ENCODE peak calls at places on chromosome 14, in four cellular contexts. One of them, this sample, is unnamed.

GRCh38 chr14:22994762-22995275 is 12.5 kb upstream of the AJUBA start:
- DNase-seq in fibroblast of lung: peak
- DNase-seq in bronchial epithelial cell: peak
- DNase-seq in HFF-Myc: peak
- DNase-seq in this sample: peak

GRCh38 chr14:58899317-58899713 is 261.6 kb downstream of the DACT1 start:
- DNase-seq in fibroblast of lung: peak
- DNase-seq in bronchial epithelial cell: peak
- DNase-seq in HFF-Myc: no peak
- DNase-seq in this sample: peak

GRCh38 chr14:22561366-22561660 is 27.7 kb downstream of the DAD1 start:
- DNase-seq in fibroblast of lung: no peak
- DNase-seq in bronchial epithelial cell: no peak
- DNase-seq in HFF-Myc: no peak
- DNase-seq in this sample: no peak

GRCh38 chr14:91090733-91091132 is 23.1 kb upstream of the DGLUCY start:
- DNase-seq in fibroblast of lung: no peak
- DNase-seq in bronchial epithelial cell: no peak
- DNase-seq in HFF-Myc: no peak
- DNase-seq in this sample: no peak

GRCh38 chr14:102500190-102500661 is 9.3 kb downstream of the ANKRD9 start:
- DNase-seq in fibroblast of lung: peak
- DNase-seq in bronchial epithelial cell: peak
- DNase-seq in HFF-Myc: peak
- DNase-seq in this sample: peak

GRCh38 chr14:70995671-70996070 is 88.4 kb downstream of the PCNX1 start:
- DNase-seq in fibroblast of lung: no peak
- DNase-seq in bronchial epithelial cell: no peak
- DNase-seq in HFF-Myc: no peak
- DNase-seq in this sample: no peak

GRCh38 chr14:74654931-74655330 is 42.9 kb upstream of the LTBP2 start:
- DNase-seq in fibroblast of lung: no peak
- DNase-seq in bronchial epithelial cell: no peak
- DNase-seq in HFF-Myc: no peak
- DNase-seq in this sample: no peak

GRCh38 chr14:78129375-78129774 is 40.8 kb upstream of the NRXN3 start:
- DNase-seq in fibroblast of lung: no peak
- DNase-seq in bronchial epithelial cell: no peak
- DNase-seq in HFF-Myc: no peak
- DNase-seq in this sample: no peak

GRCh38 chr14:42378880-42379279 is 772.2 kb downstream of the LRFN5 start:
- DNase-seq in fibroblast of lung: no peak
- DNase-seq in bronchial epithelial cell: no peak
- DNase-seq in HFF-Myc: no peak
- DNase-seq in this sample: no peak

GRCh38 chr14:101198398-101199027 is 295.0 kb upstream of the RTL1 start:
- DNase-seq in fibroblast of lung: no peak
- DNase-seq in bronchial epithelial cell: no peak
- DNase-seq in HFF-Myc: no peak
- DNase-seq in this sample: no peak

GRCh38 chr14:67572608-67573007 is 27.5 kb downstream of the PIGH start:
- DNase-seq in fibroblast of lung: no peak
- DNase-seq in bronchial epithelial cell: no peak
- DNase-seq in HFF-Myc: no peak
- DNase-seq in this sample: no peak

GRCh38 chr14:94713115-94713514 is 56.8 kb downstream of the GSC start:
- DNase-seq in fibroblast of lung: no peak
- DNase-seq in bronchial epithelial cell: no peak
- DNase-seq in HFF-Myc: no peak
- DNase-seq in this sample: no peak

GRCh38 chr14:93114713-93115068 is 1.0 kb downstream of the ITPK1 start:
- DNase-seq in fibroblast of lung: no peak
- DNase-seq in bronchial epithelial cell: no peak
- DNase-seq in HFF-Myc: no peak
- DNase-seq in this sample: no peak

GRCh38 chr14:35526962-35527361 is 7.0 kb upstream of the INSM2 start:
- DNase-seq in fibroblast of lung: no peak
- DNase-seq in bronchial epithelial cell: no peak
- DNase-seq in HFF-Myc: no peak
- DNase-seq in this sample: no peak

GRCh38 chr14:72549848-72550247 is 344.1 kb downstream of the DPF3 start:
- DNase-seq in fibroblast of lung: no peak
- DNase-seq in bronchial epithelial cell: no peak
- DNase-seq in HFF-Myc: no peak
- DNase-seq in this sample: no peak

GRCh38 chr14:53670701-53671100 is 285.9 kb downstream of the BMP4 start:
- DNase-seq in fibroblast of lung: peak
- DNase-seq in bronchial epithelial cell: peak
- DNase-seq in HFF-Myc: no peak
- DNase-seq in this sample: peak

GRCh38 chr14:23601845-23602180 is 23.2 kb upstream of the JPH4 start:
- DNase-seq in fibroblast of lung: no peak
- DNase-seq in bronchial epithelial cell: no peak
- DNase-seq in HFF-Myc: no peak
- DNase-seq in this sample: no peak

GRCh38 chr14:77032854-77033621 is 4.5 kb upstream of the IRF2BPL start:
- DNase-seq in fibroblast of lung: peak
- DNase-seq in bronchial epithelial cell: peak
- DNase-seq in HFF-Myc: peak
- DNase-seq in this sample: peak

GRCh38 chr14:71932229-71932951 is at the start of gene RGS6:
- DNase-seq in fibroblast of lung: no peak
- DNase-seq in bronchial epithelial cell: peak
- DNase-seq in HFF-Myc: no peak
- DNase-seq in this sample: peak

GRCh38 chr14:67514650-67515385 is 18.3 kb upstream of the PLEKHH1 start:
- DNase-seq in fibroblast of lung: peak
- DNase-seq in bronchial epithelial cell: no peak
- DNase-seq in HFF-Myc: no peak
- DNase-seq in this sample: peak

GRCh38 chr14:24197066-24197465 is 1.8 kb upstream of the TM9SF1 start:
- DNase-seq in fibroblast of lung: no peak
- DNase-seq in bronchial epithelial cell: no peak
- DNase-seq in HFF-Myc: no peak
- DNase-seq in this sample: no peak

GRCh38 chr14:97299661-97300060 is 502.5 kb downstream of the VRK1 start:
- DNase-seq in fibroblast of lung: no peak
- DNase-seq in bronchial epithelial cell: no peak
- DNase-seq in HFF-Myc: no peak
- DNase-seq in this sample: no peak

GRCh38 chr14:67396381-67396965 is 15.5 kb downstream of the PLEK2 start:
- DNase-seq in fibroblast of lung: no peak
- DNase-seq in bronchial epithelial cell: no peak
- DNase-seq in HFF-Myc: no peak
- DNase-seq in this sample: no peak

GRCh38 chr14:49959822-49960408 is 67.0 kb downstream of the ARF6 start:
- DNase-seq in fibroblast of lung: no peak
- DNase-seq in bronchial epithelial cell: peak
- DNase-seq in HFF-Myc: no peak
- DNase-seq in this sample: no peak

GRCh38 chr14:84181072-84181471 is 1348.9 kb upstream of the FLRT2 start:
- DNase-seq in fibroblast of lung: no peak
- DNase-seq in bronchial epithelial cell: no peak
- DNase-seq in HFF-Myc: no peak
- DNase-seq in this sample: no peak

GRCh38 chr14:56630707-56631106 is 51.1 kb downstream of the TMEM260 start:
- DNase-seq in fibroblast of lung: peak
- DNase-seq in bronchial epithelial cell: no peak
- DNase-seq in HFF-Myc: peak
- DNase-seq in this sample: peak

GRCh38 chr14:61456720-61457119 is 135.3 kb downstream of the PRKCH start:
- DNase-seq in fibroblast of lung: peak
- DNase-seq in bronchial epithelial cell: peak
- DNase-seq in HFF-Myc: peak
- DNase-seq in this sample: peak

GRCh38 chr14:102785598-102785963 is 8.3 kb downstream of the TRAF3 start:
- DNase-seq in fibroblast of lung: no peak
- DNase-seq in bronchial epithelial cell: no peak
- DNase-seq in HFF-Myc: no peak
- DNase-seq in this sample: no peak

GRCh38 chr14:76309572-76310551 is 66.1 kb upstream of the ESRRB start:
- DNase-seq in fibroblast of lung: no peak
- DNase-seq in bronchial epithelial cell: no peak
- DNase-seq in HFF-Myc: no peak
- DNase-seq in this sample: no peak

GRCh38 chr14:54652188-54652889 is 85.4 kb downstream of the SAMD4A start:
- DNase-seq in fibroblast of lung: peak
- DNase-seq in bronchial epithelial cell: peak
- DNase-seq in HFF-Myc: peak
- DNase-seq in this sample: peak

GRCh38 chr14:72708708-72709475 is 185.0 kb downstream of the DPF3 start:
- DNase-seq in fibroblast of lung: no peak
- DNase-seq in bronchial epithelial cell: peak
- DNase-seq in HFF-Myc: no peak
- DNase-seq in this sample: no peak

GRCh38 chr14:91237219-91237618 is 7.3 kb downstream of the GPR68 start:
- DNase-seq in fibroblast of lung: peak
- DNase-seq in bronchial epithelial cell: peak
- DNase-seq in HFF-Myc: no peak
- DNase-seq in this sample: peak

GRCh38 chr14:67582061-67582460 is 18.0 kb downstream of the PIGH start:
- DNase-seq in fibroblast of lung: no peak
- DNase-seq in bronchial epithelial cell: no peak
- DNase-seq in HFF-Myc: no peak
- DNase-seq in this sample: no peak

GRCh38 chr14:36245223-36245622 is 68.7 kb upstream of the PTCSC3 start:
- DNase-seq in fibroblast of lung: no peak
- DNase-seq in bronchial epithelial cell: no peak
- DNase-seq in HFF-Myc: no peak
- DNase-seq in this sample: no peak

GRCh38 chr14:80055912-80056801 is 155.1 kb downstream of the DIO2 start:
- DNase-seq in fibroblast of lung: peak
- DNase-seq in bronchial epithelial cell: peak
- DNase-seq in HFF-Myc: peak
- DNase-seq in this sample: peak

GRCh38 chr14:95320076-95320895 is 578 bp upstream of the CLMN start:
- DNase-seq in fibroblast of lung: no peak
- DNase-seq in bronchial epithelial cell: no peak
- DNase-seq in HFF-Myc: no peak
- DNase-seq in this sample: no peak

GRCh38 chr14:103290056-103290455 is 44.0 kb upstream of the EIF5 start:
- DNase-seq in fibroblast of lung: no peak
- DNase-seq in bronchial epithelial cell: no peak
- DNase-seq in HFF-Myc: no peak
- DNase-seq in this sample: no peak

GRCh38 chr14:93317836-93318807 is 14.7 kb downstream of the BTBD7 start:
- DNase-seq in fibroblast of lung: peak
- DNase-seq in bronchial epithelial cell: peak
- DNase-seq in HFF-Myc: no peak
- DNase-seq in this sample: peak

GRCh38 chr14:21748869-21749303 is 75.3 kb upstream of the OR4E1 start:
- DNase-seq in fibroblast of lung: peak
- DNase-seq in bronchial epithelial cell: peak
- DNase-seq in HFF-Myc: no peak
- DNase-seq in this sample: peak

GRCh38 chr14:29462271-29462670 is 465.4 kb downstream of the PRKD1 start:
- DNase-seq in fibroblast of lung: no peak
- DNase-seq in bronchial epithelial cell: no peak
- DNase-seq in HFF-Myc: no peak
- DNase-seq in this sample: no peak

GRCh38 chr14:60095781-60096450 is 4.2 kb downstream of the PCNX4 start:
- DNase-seq in fibroblast of lung: peak
- DNase-seq in bronchial epithelial cell: peak
- DNase-seq in HFF-Myc: no peak
- DNase-seq in this sample: peak
- H3K4me3 ChIP-seq in fibroblast of lung: no peak
- H3K4me3 ChIP-seq in bronchial epithelial cell: no peak
- H3K4me3 ChIP-seq in HFF-Myc: no peak
- H3K4me3 ChIP-seq in this sample: no peak

DNA sequence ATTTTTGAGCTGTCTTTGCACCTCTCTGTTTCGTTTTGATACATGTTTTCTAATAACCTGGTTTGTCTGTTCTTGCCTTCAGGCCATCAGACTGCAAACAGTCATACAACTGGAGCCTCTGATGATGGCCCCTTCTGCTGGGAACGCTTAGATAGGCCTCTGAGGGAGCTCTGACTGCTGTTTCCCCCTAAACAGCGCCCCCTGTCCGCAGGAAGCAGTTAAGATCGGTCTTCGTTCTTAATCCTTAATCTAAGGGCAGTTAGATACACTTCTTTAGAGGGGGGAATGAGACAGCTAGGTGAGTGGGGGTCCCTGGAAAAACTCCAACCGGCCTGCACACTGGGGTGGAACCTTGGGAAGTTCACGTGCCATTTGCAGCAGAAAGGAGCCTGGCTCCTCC is 1338.8 kb upstream of the SEL1L start:
- DNase-seq in fibroblast of lung: no peak
- DNase-seq in bronchial epithelial cell: no peak
- DNase-seq in HFF-Myc: no peak
- DNase-seq in this sample: no peak
- TF ChIP-seq CTCF in fibroblast of lung: peak
- TF ChIP-seq CTCF in bronchial epithelial cell: no peak
- TF ChIP-seq CTCF in HFF-Myc: no peak
- TF ChIP-seq CTCF in this sample: no peak

GRCh38 chr14:63186453-63186852 is 17.8 kb upstream of the RHOJ start:
- DNase-seq in fibroblast of lung: peak
- DNase-seq in bronchial epithelial cell: peak
- DNase-seq in HFF-Myc: no peak
- DNase-seq in this sample: peak
- H3K4me3 ChIP-seq in fibroblast of lung: no peak
- H3K4me3 ChIP-seq in bronchial epithelial cell: no peak
- H3K4me3 ChIP-seq in HFF-Myc: no peak
- H3K4me3 ChIP-seq in this sample: no peak

DNA sequence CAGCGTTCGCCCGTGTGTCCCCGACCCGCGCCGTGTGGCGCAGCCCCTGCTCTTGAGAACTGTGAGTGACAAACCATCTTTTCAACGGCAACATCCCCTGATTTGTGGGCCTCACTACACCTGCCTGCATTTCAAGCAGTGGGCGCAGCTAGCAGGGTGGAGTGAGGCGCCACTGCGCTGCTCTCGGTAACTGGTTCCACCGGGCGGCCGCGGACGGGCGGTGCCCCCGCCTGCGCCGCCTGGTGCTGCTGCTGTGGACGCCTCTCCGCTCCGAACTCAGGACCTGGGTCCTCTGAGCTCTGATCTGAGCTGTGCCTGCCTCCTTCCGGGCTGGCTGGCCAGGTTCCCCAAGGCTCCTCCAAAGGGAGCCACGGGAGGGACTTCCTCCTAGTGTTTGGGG is 5.9 kb upstream of the DEGS2 start:
- DNase-seq in fibroblast of lung: no peak
- DNase-seq in bronchial epithelial cell: no peak
- DNase-seq in HFF-Myc: no peak
- DNase-seq in this sample: no peak
- TF ChIP-seq CTCF in fibroblast of lung: no peak
- TF ChIP-seq CTCF in bronchial epithelial cell: peak
- TF ChIP-seq CTCF in HFF-Myc: no peak
- TF ChIP-seq CTCF in this sample: no peak

DNA sequence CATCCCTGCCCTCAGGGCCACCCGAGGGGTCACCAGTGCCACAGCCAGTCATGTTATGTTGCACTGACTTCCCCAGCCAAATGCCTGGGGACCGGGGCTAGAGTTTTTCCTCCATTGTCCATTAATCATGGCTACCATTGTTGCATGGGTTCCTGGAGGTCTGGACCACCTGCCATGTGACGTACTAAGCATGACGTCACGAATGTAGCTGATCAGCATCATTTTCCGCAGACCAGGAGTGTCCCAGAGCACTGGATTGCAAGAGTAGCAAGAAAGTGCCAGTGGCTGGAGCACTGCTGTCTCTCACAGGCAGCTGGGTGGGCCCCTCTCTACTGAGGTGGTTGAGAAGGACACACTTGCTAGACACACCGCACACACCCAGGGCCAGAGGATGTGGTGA is 6.9 kb upstream of the C14orf180 start:
- DNase-seq in fibroblast of lung: no peak
- DNase-seq in bronchial epithelial cell: no peak
- DNase-seq in HFF-Myc: no peak
- DNase-seq in this sample: no peak
- H3K4me3 ChIP-seq in fibroblast of lung: no peak
- H3K4me3 ChIP-seq in bronchial epithelial cell: no peak
- H3K4me3 ChIP-seq in HFF-Myc: no peak
- H3K4me3 ChIP-seq in this sample: no peak

This sample was measured in cardiac fibroblast.